ENCODE peak calls at places on chromosomes 6 and 20, in seven cellular contexts. F is foreskin fibroblast, P is BE2C, C is astrocyte of the spinal cord, U is activated B cell treated with CpG ODN at 0.5 μM for 24 hours, O is tibial nerve, Q is breast epithelium. G is an unnamed sample.

GRCh38 chr6:155481215-155481614 is 25.6 kb upstream of the NOX3 start:
- DNase-seq in C (peak), U (no peak), O (no peak), F (peak), P (no peak), Q (no peak), G (no peak)

GRCh38 chr6:135213616-135214015 is 32.5 kb downstream of the MYB start:
- DNase-seq in O (no peak), P (no peak), U (no peak), Q (no peak), F (no peak), C (no peak), G (no peak)

GRCh38 chr20:45927071-45927878 is 7.2 kb upstream of the PCIF1 start:
- DNase-seq in F (no peak), Q (no peak), U (no peak), P (no peak), O (no peak), C (no peak), G (no peak)

GRCh38 chr6:33779305-33779704 is 9.6 kb downstream of the LEMD2 start:
- DNase-seq in P (peak), C (no peak), F (no peak), O (no peak), Q (no peak), U (no peak), G (no peak)

GRCh38 chr6:110563711-110564110 is 87.3 kb upstream of the SLC22A16 start:
- DNase-seq in U (no peak), C (no peak), P (no peak), Q (no peak), O (no peak), F (no peak), G (no peak)

GRCh38 chr6:6461138-6461537 is 127.4 kb upstream of the LY86 start:
- DNase-seq in F (no peak), O (no peak), C (peak), U (no peak), Q (no peak), P (no peak), G (no peak)

GRCh38 chr20:53036992-53037391 is 64.8 kb downstream of the TSHZ2 start:
- DNase-seq in U (no peak), Q (no peak), C (no peak), O (peak), F (no peak), P (peak), G (no peak)

GRCh38 chr6:130600880-130601341 is 226.3 kb upstream of the SMLR1 start:
- DNase-seq in O (no peak), C (peak), F (peak), P (no peak), U (no peak), Q (no peak), G (peak)

GRCh38 chr6:141914646-141915045 is 218.1 kb upstream of the GJE1 start:
- DNase-seq in F (peak), O (no peak), Q (no peak), U (no peak), C (no peak), P (no peak), G (no peak)

GRCh38 chr6:129677634-129678325 is 32.2 kb downstream of the ARHGAP18 start:
- DNase-seq in F (no peak), Q (no peak), P (no peak), O (no peak), C (peak), U (no peak), G (no peak)

GRCh38 chr20:50371878-50372769 is 138.1 kb upstream of the PTPN1 start:
- DNase-seq in C (peak), F (no peak), Q (no peak), O (no peak), U (no peak), P (no peak), G (no peak)

GRCh38 chr6:131136021-131136847 is 967 bp downstream of the AKAP7 start:
- DNase-seq in P (no peak), U (no peak), F (peak), Q (no peak), O (peak), C (peak), G (no peak)

GRCh38 chr6:130035211-130035610 is 16.8 kb downstream of the L3MBTL3 start:
- DNase-seq in P (no peak), C (no peak), U (no peak), F (no peak), O (no peak), Q (no peak), G (no peak)

GRCh38 chr6:79522609-79523008 is 14.6 kb downstream of the LCA5 start:
- DNase-seq in C (no peak), Q (no peak), F (no peak), U (no peak), P (no peak), O (no peak), G (no peak)

GRCh38 chr6:20717743-20718142 is 183.5 kb downstream of the CDKAL1 start:
- DNase-seq in U (no peak), P (no peak), C (no peak), F (no peak), O (no peak), Q (no peak), G (no peak)

GRCh38 chr20:51321343-51322163 is 221.0 kb downstream of the NFATC2 start:
- DNase-seq in C (no peak), O (no peak), U (no peak), Q (no peak), P (no peak), F (no peak), G (no peak)

GRCh38 chr6:322205-322930 is 30.1 kb downstream of the DUSP22 start:
- DNase-seq in U (peak), O (no peak), Q (no peak), P (no peak), F (no peak), C (no peak), G (no peak)

GRCh38 chr6:5838656-5839396 is 167.9 kb downstream of the NRN1 start:
- DNase-seq in O (no peak), C (no peak), P (no peak), Q (no peak), U (no peak), F (no peak), G (no peak)

GRCh38 chr6:130937942-130938604 is 110.9 kb downstream of the SMLR1 start:
- DNase-seq in P (no peak), U (no peak), O (no peak), F (peak), Q (no peak), C (peak), G (no peak)

GRCh38 chr20:56350842-56351241 is 7.9 kb upstream of the FAM210B start:
- DNase-seq in U (no peak), O (no peak), Q (no peak), P (no peak), C (no peak), F (no peak), G (no peak)

GRCh38 chr6:4413073-4413472 is 277.7 kb upstream of the ECI2 start:
- DNase-seq in U (no peak), C (peak), Q (no peak), P (no peak), F (peak), O (no peak), G (peak)

GRCh38 chr6:18323935-18324707 is 59.8 kb upstream of the DEK start:
- DNase-seq in F (peak), U (no peak), O (peak), C (peak), P (peak), Q (no peak), G (no peak)

GRCh38 chr6:21593412-21593926 is at the start of gene SOX4:
- DNase-seq in Q (peak), O (peak), P (peak), C (peak), U (peak), F (peak), G (peak)

GRCh38 chr20:63791497-63792156 is 39.4 kb downstream of the ZBTB46 start:
- DNase-seq in F (no peak), P (no peak), Q (no peak), U (no peak), C (no peak), O (peak), G (no peak)

GRCh38 chr6:158772851-158773371 is 46.3 kb downstream of the EZR start:
- DNase-seq in O (no peak), U (no peak), F (peak), Q (no peak), C (peak), P (no peak), G (no peak)

GRCh38 chr20:22339091-22339881 is 245.1 kb downstream of the FOXA2 start:
- DNase-seq in O (peak), P (peak), U (no peak), F (peak), C (peak), Q (no peak), G (peak)

GRCh38 chr20:353166-353565 is 6.3 kb downstream of the NRSN2 start:
- DNase-seq in O (no peak), C (no peak), Q (no peak), F (no peak), U (no peak), P (no peak), G (no peak)

GRCh38 chr6:90611996-90612690 is 25.3 kb upstream of the MAP3K7 start:
- DNase-seq in Q (no peak), C (no peak), P (no peak), F (no peak), O (no peak), U (no peak), G (no peak)

GRCh38 chr6:90605749-90606344 is 19.0 kb upstream of the MAP3K7 start:
- DNase-seq in U (no peak), P (no peak), O (no peak), F (no peak), C (no peak), Q (no peak), G (no peak)

GRCh38 chr6:90610291-90610670 is 23.4 kb upstream of the MAP3K7 start:
- DNase-seq in C (peak), O (no peak), Q (no peak), F (peak), P (no peak), U (no peak), G (no peak)

GRCh38 chr6:90610671-90611542 is 24.0 kb upstream of the MAP3K7 start:
- DNase-seq in O (peak), C (peak), U (peak), P (peak), Q (no peak), F (peak), G (no peak)

GRCh38 chr6:90611543-90611864 is 24.6 kb upstream of the MAP3K7 start:
- DNase-seq in O (no peak), F (no peak), C (no peak), U (no peak), P (no peak), Q (no peak), G (no peak)
- TF ChIP-seq CTCF in O (no peak), F (no peak), C (no peak), U (no peak), P (peak), Q (no peak), G (no peak)

GRCh38 chr6:14661696-14662095 is 544.1 kb downstream of the CD83 start:
- DNase-seq in C (no peak), U (no peak), P (no peak), Q (no peak), F (no peak), O (no peak), G (no peak)

GRCh38 chr6:14665827-14666724 is 548.5 kb downstream of the CD83 start:
- DNase-seq in U (no peak), P (no peak), O (peak), C (peak), Q (no peak), F (peak), G (peak)

GRCh38 chr6:14661188-14661587 is 543.6 kb downstream of the CD83 start:
- DNase-seq in U (peak), O (no peak), P (no peak), Q (no peak), F (no peak), C (no peak), G (no peak)

GRCh38 chr6:14664616-14665315 is 547.2 kb downstream of the CD83 start:
- DNase-seq in P (peak), C (no peak), F (peak), Q (no peak), O (no peak), U (no peak), G (no peak)

DNA sequence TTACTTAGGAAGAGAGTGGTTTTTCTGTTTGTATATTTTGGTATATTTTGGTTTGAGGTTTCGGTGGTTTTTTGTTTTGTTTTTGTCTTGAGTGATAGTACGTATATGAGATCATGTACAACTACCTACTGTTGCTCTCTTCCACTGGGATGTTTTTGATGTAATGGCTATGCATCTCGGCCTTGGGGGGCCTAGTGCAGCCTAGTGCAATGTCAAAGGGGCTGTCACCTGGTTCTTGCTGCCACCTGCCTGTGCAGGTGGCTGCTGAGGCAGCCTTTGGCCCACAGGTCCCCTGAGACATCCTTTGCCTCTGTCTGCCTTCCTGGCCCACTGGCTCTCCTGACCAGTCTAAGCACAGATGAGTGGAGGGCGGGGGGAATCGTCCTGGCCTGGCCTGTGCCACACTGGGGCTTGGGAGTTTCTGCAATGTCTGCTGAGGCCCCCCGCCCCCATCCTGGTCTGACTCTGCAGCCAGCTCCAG is 546.6 kb downstream of the CD83 start:
- DNase-seq in C (no peak), P (peak), Q (no peak), F (no peak), U (peak), O (no peak), G (no peak)
- TF ChIP-seq CTCF in C (no peak), P (no peak), Q (no peak), F (no peak), U (no peak), O (no peak), G (no peak)

GRCh38 chr6:95091823-95092436 is 485.4 kb upstream of the MANEA start:
- DNase-seq in F (peak), P (no peak), C (peak), Q (no peak), U (no peak), O (no peak), G (peak)
- TF ChIP-seq CTCF in F (peak), P (peak), C (peak), Q (no peak), U (no peak), O (peak), G (peak)

GRCh38 chr6:150962436-150962835 is 96.9 kb downstream of the MTHFD1L start:
- DNase-seq in P (no peak), O (no peak), F (no peak), U (no peak), Q (no peak), C (no peak), G (no peak)
- TF ChIP-seq CTCF in P (no peak), O (no peak), F (no peak), U (no peak), Q (no peak), C (no peak), G (no peak)

GRCh38 chr6:13573669-13574110 is 711 bp upstream of the SIRT5 start:
- DNase-seq in C (peak), F (peak), O (no peak), U (no peak), Q (no peak), P (no peak), G (no peak)

GRCh38 chr6:13574571-13575376 is at the start of gene SIRT5:
- DNase-seq in O (peak), U (no peak), C (peak), F (peak), Q (peak), P (peak), G (peak)

GRCh38 chr6:13574149-13574570 is 241 bp upstream of the SIRT5 start:
- DNase-seq in C (peak), Q (peak), O (peak), U (peak), P (peak), F (peak), G (peak)

GRCh38 chr6:13572240-13572639 is 2.2 kb upstream of the SIRT5 start:
- DNase-seq in F (no peak), U (no peak), C (no peak), Q (no peak), P (no peak), O (no peak), G (no peak)

DNA sequence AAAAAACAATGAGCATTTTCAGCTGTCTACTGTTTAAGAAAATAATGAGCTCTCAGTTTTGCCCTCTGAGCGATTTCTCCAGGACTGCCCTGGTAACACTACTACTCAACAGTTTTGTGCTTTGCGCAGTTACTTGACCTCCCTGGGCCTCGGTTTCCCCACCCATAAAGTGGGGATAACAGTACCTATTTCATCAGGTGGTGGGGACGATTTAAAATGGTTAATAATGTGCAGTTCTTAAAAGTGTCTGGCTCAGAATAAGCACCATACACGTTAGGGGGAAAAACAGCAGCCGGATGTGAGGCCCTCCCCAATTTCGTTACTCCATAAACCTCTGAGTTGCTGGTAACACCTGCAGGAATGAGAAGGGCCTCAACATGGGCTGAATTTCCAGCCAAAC is 1.1 kb upstream of the SIRT5 start:
- DNase-seq in P (no peak), F (no peak), U (no peak), Q (no peak), C (no peak), O (no peak), G (no peak)
- TF ChIP-seq CTCF in P (no peak), F (no peak), U (no peak), Q (no peak), C (no peak), O (no peak), G (no peak)

GRCh38 chr6:166456360-166457156 is 73.8 kb upstream of the MPC1 start:
- DNase-seq in O (no peak), C (peak), P (no peak), U (no peak), F (peak), Q (no peak), G (peak)
- TF ChIP-seq CTCF in O (no peak), C (peak), P (peak), U (no peak), F (peak), Q (no peak), G (peak)

GRCh38 chr20:36493013-36493800 is 48.1 kb upstream of the MYL9 start:
- DNase-seq in Q (no peak), C (no peak), O (no peak), P (no peak), F (peak), U (no peak), G (no peak)
- TF ChIP-seq CTCF in Q (no peak), C (peak), O (peak), P (peak), F (peak), U (no peak), G (peak)

DNA sequence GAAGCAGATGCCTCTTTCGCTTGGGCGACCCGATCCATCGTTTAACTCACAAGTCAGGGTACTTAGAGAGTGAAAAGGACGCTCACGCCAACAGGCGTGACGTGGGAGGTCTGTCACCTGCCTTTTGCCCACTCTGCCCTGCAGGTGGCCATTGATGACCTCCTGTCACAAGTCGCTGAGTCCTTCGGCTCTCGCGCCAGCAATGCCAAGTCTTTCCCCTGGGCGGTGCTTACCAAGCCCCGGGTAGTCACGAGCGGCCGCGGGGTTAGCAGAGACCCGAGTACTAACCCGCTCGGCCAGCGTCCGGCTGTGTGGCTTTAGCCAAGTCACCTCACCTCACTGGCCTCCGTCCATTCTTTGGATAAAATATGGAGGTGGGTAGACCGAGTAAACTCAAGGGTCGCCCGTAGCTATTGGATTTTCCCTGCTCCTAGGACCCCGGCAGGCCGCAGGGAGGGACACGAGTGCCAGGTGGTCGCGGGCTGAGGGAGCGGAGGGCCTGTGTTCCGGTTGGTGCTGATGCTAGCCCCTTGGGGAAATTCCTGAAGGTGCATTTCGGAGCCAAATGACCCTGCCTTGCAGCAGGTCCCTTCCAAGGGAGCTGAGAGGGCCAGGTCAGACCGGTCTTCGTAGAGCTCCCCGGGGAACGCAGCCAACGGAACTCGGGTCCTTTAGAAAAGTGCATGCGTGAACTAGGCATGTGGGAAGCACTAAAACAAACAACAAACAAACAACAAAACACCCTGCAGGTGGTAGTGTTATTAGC is 668 bp downstream of the PKIB start:
- DNase-seq in P (peak), C (peak), F (peak), U (no peak), Q (peak), O (peak), G (no peak)
- TF ChIP-seq CTCF in P (no peak), C (no peak), F (no peak), U (no peak), Q (no peak), O (peak), G (no peak)

GRCh38 chr6:145863988-145864616 is 49.5 kb upstream of the FBXO30 start:
- DNase-seq in C (no peak), P (no peak), Q (no peak), O (no peak), U (no peak), F (no peak), G (no peak)
- TF ChIP-seq CTCF in C (no peak), P (no peak), Q (no peak), O (no peak), U (no peak), F (no peak), G (no peak)